ENCODE peak calls at places on chromosomes 6 and 20, in nine cellular contexts. Z, N, P, O, H, V, X, G and E are unnamed samples.

GRCh38 chr6:38570750-38571149 is 69.0 kb downstream of the BTBD9 start:
- DNase-seq in P (no peak), Z (no peak), H (peak; percentile 58), N (no peak), G (no peak), X (no peak), V (no peak), O (peak; percentile 40), E (no peak)

GRCh38 chr20:17281478-17281877 is 54.6 kb downstream of the PCSK2 start:
- DNase-seq in V (no peak), G (peak; percentile 10), O (peak; percentile 19), P (no peak), Z (peak; percentile 1), X (peak; percentile 53), H (no peak), N (no peak), E (no peak)

GRCh38 chr20:13274311-13274965 is 53.4 kb downstream of the ISM1 start:
- DNase-seq in O (no peak), P (no peak), H (no peak), G (no peak), V (no peak), N (no peak), Z (no peak), X (peak; percentile 65), E (no peak)

GRCh38 chr6:51559059-51559458 is 528.4 kb downstream of the PKHD1 start:
- DNase-seq in H (no peak), V (no peak), N (no peak), P (no peak), O (no peak), Z (no peak), X (no peak), G (no peak), E (no peak)

GRCh38 chr20:62344092-62344491 is 23.0 kb downstream of the LAMA5 start:
- DNase-seq in V (no peak), X (no peak), P (no peak), H (no peak), N (no peak), G (no peak), Z (no peak), O (no peak), E (no peak)

GRCh38 chr6:38144365-38144764 is 324.8 kb downstream of the ZFAND3 start:
- DNase-seq in Z (no peak), P (no peak), G (no peak), O (no peak), X (no peak), N (no peak), H (no peak), V (no peak), E (peak; percentile 53)

GRCh38 chr6:56091159-56091869 is 156.1 kb downstream of the COL21A1 start:
- DNase-seq in G (no peak), Z (peak; percentile 96), P (no peak), N (no peak), H (peak; percentile 92), O (peak; percentile 85), V (no peak), X (no peak), E (no peak)

GRCh38 chr20:41158082-41158625 is 20.8 kb downstream of the PLCG1 start:
- DNase-seq in Z (no peak), O (no peak), P (no peak), H (no peak), N (no peak), X (no peak), V (no peak), G (no peak), E (no peak)

GRCh38 chr6:90429713-90430112 is 133.1 kb upstream of the BACH2 start:
- DNase-seq in V (no peak), Z (peak; percentile 15), G (no peak), P (no peak), N (no peak), X (no peak), H (peak; percentile 18), O (no peak), E (no peak)

GRCh38 chr6:37483502-37483901 is 16.2 kb downstream of the CCDC167 start:
- DNase-seq in G (no peak), V (no peak), P (no peak), N (no peak), X (no peak), H (no peak), O (no peak), Z (no peak), E (no peak)

GRCh38 chr20:22414354-22414753 is 170.0 kb downstream of the FOXA2 start:
- DNase-seq in Z (peak; percentile 22), X (no peak), O (no peak), P (no peak), H (peak; percentile 56), N (no peak), G (peak; percentile 12), V (no peak), E (no peak)

GRCh38 chr20:45114465-45115385 is at the start of gene WFDC5:
- DNase-seq in G (no peak), Z (no peak), N (no peak), P (peak; percentile 20), V (peak; percentile 22), O (no peak), H (no peak), X (no peak), E (no peak)

GRCh38 chr6:142702501-142703460 is 242.2 kb downstream of the HIVEP2 start:
- DNase-seq in G (no peak), P (peak; percentile 32), O (no peak), X (no peak), N (no peak), H (no peak), Z (no peak), V (no peak), E (no peak)

GRCh38 chr6:32886674-32887383 is 32.8 kb downstream of the PSMB9 start:
- DNase-seq in Z (peak; percentile 65), V (no peak), O (peak; percentile 89), P (no peak), X (no peak), G (no peak), H (peak; percentile 94), N (no peak), E (no peak)

GRCh38 chr20:37364927-37365272 is 19.0 kb downstream of the SRC start:
- DNase-seq in V (no peak), H (no peak), G (no peak), O (no peak), P (no peak), N (no peak), X (no peak), Z (no peak), E (no peak)

GRCh38 chr6:43724914-43725642 is 37.5 kb upstream of the MRPS18A start:
- DNase-seq in P (peak; percentile 82), H (peak; percentile 79), V (peak; percentile 60), O (peak; percentile 95), Z (peak; percentile 92), N (peak; percentile 68), X (no peak), G (peak; percentile 99), E (no peak)

GRCh38 chr6:1407499-1407990 is 18.2 kb downstream of the FOXF2 start:
- DNase-seq in G (no peak), N (no peak), Z (no peak), V (no peak), O (peak; percentile 74), P (no peak), X (no peak), H (no peak), E (no peak)

GRCh38 chr6:73513496-73513854 is 7.4 kb downstream of the EEF1A1 start:
- DNase-seq in O (peak; percentile 51), H (peak; percentile 52), G (no peak), P (no peak), Z (no peak), N (no peak), X (no peak), V (no peak), E (no peak)

GRCh38 chr6:158835616-158836221 is 16.6 kb upstream of the EZR start:
- DNase-seq in H (peak; percentile 44), N (no peak), P (no peak), V (no peak), G (peak; percentile 79), X (no peak), O (peak; percentile 30), Z (no peak), E (no peak)
- TF ChIP-seq CTCF in H (no peak), N (no peak), P (no peak), V (no peak), G (no peak), X (no peak), O (no peak), Z (no peak), E (no peak)

DNA sequence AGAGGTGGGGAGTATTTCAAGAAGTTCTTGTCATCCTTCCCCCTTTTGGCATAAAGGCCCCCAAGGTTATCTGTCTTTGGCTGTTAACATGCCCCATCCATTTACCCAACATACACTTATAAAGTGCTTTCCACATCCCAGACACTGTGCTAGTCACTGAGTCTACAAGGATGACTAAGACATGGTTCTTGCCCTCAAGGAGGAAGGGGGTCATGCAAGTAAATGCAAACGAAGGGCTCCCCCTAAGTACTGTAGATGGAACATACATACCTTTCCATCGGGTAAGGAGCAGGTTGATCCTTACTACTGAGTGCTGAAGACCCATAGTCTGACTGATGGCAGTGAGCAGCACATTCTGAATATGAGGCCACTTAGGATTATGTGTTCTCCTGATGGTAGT is 38.3 kb downstream of the HECA start:
- DNase-seq in H (no peak), Z (no peak), G (no peak), N (no peak), P (no peak), O (peak; percentile 5), V (no peak), X (no peak), E (no peak)
- TF ChIP-seq CTCF in H (no peak), Z (no peak), G (no peak), N (no peak), P (no peak), O (peak; percentile 2), V (no peak), X (no peak), E (no peak)

GRCh38 chr6:50381106-50381415 is 331.3 kb upstream of the DEFB112 start:
- DNase-seq in P (no peak), V (no peak), O (no peak), H (no peak), Z (no peak), X (peak; percentile 38), N (no peak), G (no peak), E (no peak)
- TF ChIP-seq CTCF in P (no peak), V (no peak), O (no peak), H (no peak), Z (peak; percentile 45), X (peak; percentile 65), N (no peak), G (no peak), E (peak; percentile 32)

GRCh38 chr6:107114213-107114871 is 973 bp downstream of the BEND3 start:
- DNase-seq in X (peak; percentile 89), G (peak; percentile 85), O (peak; percentile 81), H (peak; percentile 80), Z (peak; percentile 79), V (peak; percentile 65), P (peak; percentile 89), N (peak; percentile 43), E (peak; percentile 96)

GRCh38 chr6:107113460-107114212 is 1.7 kb downstream of the BEND3 start:
- DNase-seq in N (no peak), H (no peak), X (no peak), Z (no peak), V (no peak), O (no peak), G (no peak), P (no peak), E (no peak)

GRCh38 chr6:107115695-107116327 is 496 bp upstream of the BEND3 start:
- DNase-seq in H (peak; percentile 30), G (peak; percentile 66), O (no peak), N (no peak), P (peak; percentile 49), V (peak; percentile 13), Z (no peak), X (peak; percentile 87), E (no peak)

GRCh38 chr6:107116328-107116892 is 1.1 kb upstream of the BEND3 start:
- DNase-seq in Z (no peak), O (no peak), N (no peak), V (peak; percentile 21), P (no peak), X (peak; percentile 61), H (peak; percentile 25), G (peak; percentile 18), E (no peak)

GRCh38 chr6:107114872-107115694 is at the start of gene BEND3:
- DNase-seq in P (peak; percentile 49), V (peak; percentile 37), Z (no peak), X (peak; percentile 62), N (no peak), O (no peak), H (no peak), G (peak; percentile 83), E (no peak)
- TF ChIP-seq CTCF in P (no peak), V (no peak), Z (no peak), X (no peak), N (no peak), O (no peak), H (no peak), G (no peak), E (no peak)